ENCODE peak calls at places on chromosome 22, in six cellular contexts. U, F, T, D, Q and V are unnamed samples.

GRCh38 chr22:39574779-39575551 is 4.4 kb downstream of the CACNA1I start:
- DNase-seq in U (no peak), F (peak; percentile 65), T (peak; percentile 64), D (peak; percentile 53), Q (no peak), V (peak; percentile 69)

GRCh38 chr22:36977947-36978660 is 41.1 kb downstream of the TST start:
- DNase-seq in U (peak; percentile 95), F (peak; percentile 89), T (peak; percentile 91), D (peak; percentile 51), Q (peak; percentile 88), V (peak; percentile 87)

GRCh38 chr22:45226681-45227186 is 14.0 kb downstream of the KIAA0930 start:
- DNase-seq in U (no peak), F (peak; percentile 34), T (peak; percentile 46), D (peak; percentile 54), Q (no peak), V (peak; percentile 41)

GRCh38 chr22:38081941-38082828 is 1.8 kb downstream of the SLC16A8 start:
- DNase-seq in U (peak; percentile 74), F (no peak), T (no peak), D (no peak), Q (no peak), V (no peak)

GRCh38 chr22:40020956-40021355 is 26.2 kb downstream of the FAM83F start:
- DNase-seq in U (no peak), F (no peak), T (no peak), D (no peak), Q (no peak), V (no peak)

GRCh38 chr22:49240472-49240871 is 587.2 kb downstream of the BRD1 start:
- DNase-seq in U (no peak), F (no peak), T (no peak), D (no peak), Q (no peak), V (no peak)

GRCh38 chr22:20156611-20157415 is 6.0 kb upstream of the CCDC188 start:
- DNase-seq in U (peak; percentile 96), F (peak; percentile 61), T (peak; percentile 90), D (peak; percentile 34), Q (peak; percentile 80), V (peak; percentile 38)

GRCh38 chr22:48380016-48380665 is 1447.5 kb downstream of the BRD1 start:
- DNase-seq in U (no peak), F (no peak), T (no peak), D (no peak), Q (no peak), V (no peak)

GRCh38 chr22:20595461-20595860 is 88.1 kb downstream of the MED15 start:
- DNase-seq in U (no peak), F (no peak), T (no peak), D (no peak), Q (no peak), V (no peak)

GRCh38 chr22:21951931-21952465 is 650 bp downstream of the PPM1F start:
- DNase-seq in U (no peak), F (no peak), T (peak; percentile 49), D (no peak), Q (no peak), V (peak; percentile 53)

GRCh38 chr22:45496451-45496941 is 6.2 kb upstream of the FBLN1 start:
- DNase-seq in U (no peak), F (no peak), T (no peak), D (no peak), Q (no peak), V (peak; percentile 54)

GRCh38 chr22:23504522-23504921 is 75.6 kb downstream of the IGLL1 start:
- DNase-seq in U (no peak), F (no peak), T (no peak), D (no peak), Q (no peak), V (no peak)

GRCh38 chr22:30297276-30298004 is 8.1 kb upstream of the CASTOR1 start:
- DNase-seq in U (no peak), F (no peak), T (no peak), D (no peak), Q (no peak), V (no peak)

GRCh38 chr22:23184764-23185113 is 4.4 kb downstream of the BCR start:
- DNase-seq in U (no peak), F (no peak), T (no peak), D (no peak), Q (no peak), V (no peak)

GRCh38 chr22:30902496-30903357 is 65.8 kb downstream of the MORC2 start:
- DNase-seq in U (peak; percentile 58), F (no peak), T (no peak), D (no peak), Q (no peak), V (no peak)

GRCh38 chr22:38258895-38259294 is 13.9 kb downstream of the TMEM184B start:
- DNase-seq in U (no peak), F (no peak), T (no peak), D (no peak), Q (no peak), V (no peak)

GRCh38 chr22:42214625-42215415 is 55.6 kb downstream of the TCF20 start:
- DNase-seq in U (no peak), F (no peak), T (no peak), D (no peak), Q (no peak), V (no peak)

GRCh38 chr22:37021710-37022482 is 2.4 kb downstream of the MPST start:
- DNase-seq in U (peak; percentile 85), F (peak; percentile 33), T (peak; percentile 43), D (no peak), Q (peak; percentile 42), V (no peak)

GRCh38 chr22:32567544-32567943 is 92.9 kb downstream of the FBXO7 start:
- DNase-seq in U (no peak), F (no peak), T (no peak), D (no peak), Q (no peak), V (no peak)

GRCh38 chr22:44448271-44448780 is 49.7 kb downstream of the RTL6 start:
- DNase-seq in U (no peak), F (peak; percentile 5), T (peak; percentile 56), D (peak; percentile 93), Q (no peak), V (peak; percentile 94)

GRCh38 chr22:50256258-50256862 is 5.1 kb downstream of the MAPK12 start:
- DNase-seq in U (no peak), F (no peak), T (no peak), D (no peak), Q (no peak), V (no peak)

GRCh38 chr22:23146842-23147205 is 1.5 kb downstream of the RAB36 start:
- DNase-seq in U (no peak), F (no peak), T (no peak), D (no peak), Q (no peak), V (no peak)

GRCh38 chr22:35212020-35212419 is 45.3 kb upstream of the HMGXB4 start:
- DNase-seq in U (no peak), F (no peak), T (no peak), D (no peak), Q (no peak), V (no peak)

GRCh38 chr22:31088233-31088986 is 7.3 kb downstream of the SMTN start:
- DNase-seq in U (no peak), F (no peak), T (no peak), D (no peak), Q (no peak), V (no peak)

GRCh38 chr22:19846620-19847344 is 7.9 kb downstream of the GNB1L start:
- DNase-seq in U (no peak), F (no peak), T (no peak), D (no peak), Q (no peak), V (no peak)